ENCODE peak calls at places on chromosomes 4 and X, in seven cellular contexts. F is heart right ventricle, R is PC-9, G is lung, V is uterus, B is body of pancreas, O is cardiac muscle cell. X is an unnamed sample.
A peak's percentile ranks its signal among the peaks of the same experiment; 100 is the strongest.

GRCh38 chr4:7546152-7546808 is 111.5 kb upstream of the PSAPL1 start:
- DNase-seq in F (no peak), R (no peak), G (no peak), V (no peak), B (no peak), O (no peak), X (no peak)

GRCh38 chrX:149467920-149468319 is 37.2 kb downstream of the IDS start:
- DNase-seq in F (peak; percentile 37), R (peak; percentile 21), G (no peak), V (peak; percentile 14), B (no peak), O (no peak), X (no peak)

GRCh38 chrX:12080265-12080664 is 58.0 kb upstream of the FRMPD4 start:
- DNase-seq in F (no peak), R (peak; percentile 40), G (no peak), V (no peak), B (no peak), O (peak; percentile 63), X (no peak)

GRCh38 chr4:177596035-177596434 is 153.8 kb upstream of the AGA start:
- DNase-seq in F (no peak), R (peak; percentile 75), G (no peak), V (no peak), B (peak; percentile 15), O (peak; percentile 67), X (peak; percentile 93)

GRCh38 chrX:134443461-134443860 is 16.5 kb upstream of the HPRT1 start:
- DNase-seq in F (no peak), R (no peak), G (no peak), V (no peak), B (no peak), O (no peak), X (no peak)

GRCh38 chrX:150361777-150362351 is 1.3 kb upstream of the MAMLD1 start:
- DNase-seq in F (peak; percentile 9), R (no peak), G (peak; percentile 25), V (no peak), B (peak; percentile 43), O (peak; percentile 18), X (peak; percentile 66)

GRCh38 chrX:38993500-38993899 is 192.2 kb downstream of the MID1IP1 start:
- DNase-seq in F (no peak), R (no peak), G (no peak), V (no peak), B (no peak), O (no peak), X (no peak)

GRCh38 chrX:47629419-47630210 is at the start of gene CFP:
- DNase-seq in F (no peak), R (no peak), G (no peak), V (no peak), B (no peak), O (no peak), X (peak; percentile 59)

GRCh38 chrX:102964941-102965340 is 27.9 kb downstream of the RAB40AL start:
- DNase-seq in F (no peak), R (no peak), G (no peak), V (no peak), B (peak; percentile 82), O (no peak), X (no peak)

GRCh38 chr4:173399016-173399415 is at the start of gene SCRG1:
- DNase-seq in F (no peak), R (no peak), G (no peak), V (peak; percentile 23), B (no peak), O (peak; percentile 69), X (no peak)

GRCh38 chr4:39067451-39067850 is 5.4 kb downstream of the KLHL5 start:
- DNase-seq in F (no peak), R (no peak), G (no peak), V (no peak), B (no peak), O (peak; percentile 27), X (no peak)

GRCh38 chrX:56762707-56763555 is 33.9 kb downstream of the NBDY start:
- DNase-seq in F (no peak), R (no peak), G (no peak), V (no peak), B (no peak), O (no peak), X (peak; percentile 36)

GRCh38 chr4:139299536-139299935 is 1.8 kb upstream of the NAA15 start:
- DNase-seq in F (no peak), R (peak; percentile 35), G (no peak), V (no peak), B (no peak), O (no peak), X (no peak)
- H3K27ac ChIP-seq in F (peak overlapping the region; percentile 90), R (peak overlapping the region; percentile 83), G (no peak overlapping the region), V (no peak overlapping the region), B (no peak overlapping the region), O (peak overlapping the region; percentile 96), X (no peak overlapping the region)

GRCh38 chrX:24301806-24302205 is 12.1 kb downstream of the SUPT20HL2 start:
- DNase-seq in F (no peak), R (no peak), G (no peak), V (no peak), B (no peak), O (peak; percentile 7), X (no peak)

GRCh38 chrX:24301060-24301459 is 12.8 kb downstream of the SUPT20HL2 start:
- DNase-seq in F (no peak), R (no peak), G (no peak), V (no peak), B (no peak), O (peak; percentile 36), X (no peak)

GRCh38 chrX:24306430-24306829 is 7.4 kb downstream of the SUPT20HL2 start:
- DNase-seq in F (no peak), R (no peak), G (no peak), V (no peak), B (no peak), O (peak; percentile 20), X (peak; percentile 81)

DNA sequence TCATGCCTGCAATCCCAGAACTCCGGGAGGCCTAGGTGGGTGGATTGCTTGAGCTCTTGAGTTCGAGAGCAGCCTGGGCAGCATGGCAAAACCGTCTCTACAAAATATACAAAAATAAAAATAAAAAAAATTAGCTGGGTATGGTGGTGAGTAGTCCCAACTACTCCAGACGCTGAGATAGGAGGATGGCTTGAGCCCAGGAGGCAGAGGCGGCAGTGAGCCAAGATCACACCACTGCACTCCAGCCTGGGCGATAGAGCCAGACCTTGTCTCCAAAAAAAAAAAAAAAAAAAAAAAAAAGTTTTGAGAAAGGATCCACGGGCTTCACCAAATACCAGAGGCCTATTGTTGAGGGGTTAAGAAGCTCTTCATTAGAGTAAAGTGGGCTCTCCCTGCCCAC is 8.0 kb downstream of the SUPT20HL2 start:
- DNase-seq in F (no peak), R (no peak), G (no peak), V (no peak), B (no peak), O (peak; percentile 12), X (no peak)
- H3K4me3 ChIP-seq in F (no peak overlapping the region), R (no peak overlapping the region), G (no peak overlapping the region), V (no peak overlapping the region), B (no peak overlapping the region), O (no peak overlapping the region), X (no peak overlapping the region)

GRCh38 chr4:83522239-83522638 is 13.7 kb upstream of the GPAT3 start:
- DNase-seq in F (no peak), R (no peak), G (no peak), V (no peak), B (no peak), O (no peak), X (no peak)
- H3K27ac ChIP-seq in F (no peak overlapping the region), R (no peak overlapping the region), G (no peak overlapping the region), V (no peak overlapping the region), B (no peak overlapping the region), O (no peak overlapping the region), X (no peak overlapping the region)

GRCh38 chrX:19514791-19515614 is at the start of gene MAP3K15:
- DNase-seq in F (peak; percentile 23), R (no peak), G (peak; percentile 32), V (no peak), B (peak; percentile 63), O (peak; percentile 8), X (peak; percentile 80)
- H3K4me3 ChIP-seq in F (peak within 1 kb of the TSS; percentile 36), R (peak within 1 kb of the TSS; percentile 18), G (peak within 1 kb of the TSS; percentile 31), V (no peak within 1 kb of the TSS), B (no peak within 1 kb of the TSS), O (peak within 1 kb of the TSS; percentile 33), X (peak within 1 kb of the TSS; percentile 67)

GRCh38 chrX:154374361-154375155 is at the start of gene FLNA:
- DNase-seq in F (peak; percentile 53), R (no peak), G (no peak), V (peak; percentile 82), B (peak; percentile 66), O (peak; percentile 34), X (peak; percentile 83)
- H3K27ac ChIP-seq in F (peak within 1 kb of the TSS; percentile 67), R (peak within 1 kb of the TSS; percentile 47), G (peak within 1 kb of the TSS; percentile 23), V (peak within 1 kb of the TSS; percentile 95), B (peak within 1 kb of the TSS; percentile 69), O (peak within 1 kb of the TSS; percentile 93), X (no peak within 1 kb of the TSS)

GRCh38 chr4:8592366-8593267 is at the start of gene CPZ:
- DNase-seq in F (no peak), R (no peak), G (no peak), V (peak; percentile 39), B (no peak), O (peak; percentile 44), X (peak; percentile 92)
- H3K4me3 ChIP-seq in F (no peak within 1 kb of the TSS), R (no peak within 1 kb of the TSS), G (no peak within 1 kb of the TSS), V (peak within 1 kb of the TSS; percentile 17), B (no peak within 1 kb of the TSS), O (peak within 1 kb of the TSS; percentile 34), X (peak within 1 kb of the TSS; percentile 78)